ENCODE peak calls at places on chromosomes 5 and 9, in four cellular contexts. One of them, this sample, is unnamed.

GRCh38 chr9:2657427-2657826 is 35.8 kb downstream of the VLDLR start:
- DNase-seq in HT-29: no peak
- DNase-seq in activated T-helper 1 cell treated with anti-CD3 and anti-CD28 coated beads, Interleukin-2, amount 50 U/mL, for 16 hours: no peak
- DNase-seq in brain microvascular endothelial cell: no peak
- DNase-seq in this sample: peak

GRCh38 chr5:143636951-143637528 is 174.9 kb upstream of the HMHB1 start:
- DNase-seq in HT-29: no peak
- DNase-seq in activated T-helper 1 cell treated with anti-CD3 and anti-CD28 coated beads, Interleukin-2, amount 50 U/mL, for 16 hours: no peak
- DNase-seq in brain microvascular endothelial cell: peak
- DNase-seq in this sample: no peak

GRCh38 chr9:2385746-2386145 is 235.8 kb upstream of the VLDLR start:
- DNase-seq in HT-29: no peak
- DNase-seq in activated T-helper 1 cell treated with anti-CD3 and anti-CD28 coated beads, Interleukin-2, amount 50 U/mL, for 16 hours: no peak
- DNase-seq in brain microvascular endothelial cell: no peak
- DNase-seq in this sample: no peak

GRCh38 chr5:395156-395920 is 47.6 kb upstream of the EXOC3 start:
- DNase-seq in HT-29: peak
- DNase-seq in activated T-helper 1 cell treated with anti-CD3 and anti-CD28 coated beads, Interleukin-2, amount 50 U/mL, for 16 hours: no peak
- DNase-seq in brain microvascular endothelial cell: peak
- DNase-seq in this sample: no peak

GRCh38 chr5:180136661-180137381 is 65.3 kb upstream of the RNF130 start:
- DNase-seq in HT-29: no peak
- DNase-seq in activated T-helper 1 cell treated with anti-CD3 and anti-CD28 coated beads, Interleukin-2, amount 50 U/mL, for 16 hours: no peak
- DNase-seq in brain microvascular endothelial cell: no peak
- DNase-seq in this sample: no peak

GRCh38 chr5:92380069-92380770 is 997.1 kb upstream of the ARRDC3 start:
- DNase-seq in HT-29: no peak
- DNase-seq in activated T-helper 1 cell treated with anti-CD3 and anti-CD28 coated beads, Interleukin-2, amount 50 U/mL, for 16 hours: no peak
- DNase-seq in brain microvascular endothelial cell: no peak
- DNase-seq in this sample: no peak

GRCh38 chr5:139823757-139824355 is 28.2 kb downstream of the PSD2 start:
- DNase-seq in HT-29: no peak
- DNase-seq in activated T-helper 1 cell treated with anti-CD3 and anti-CD28 coated beads, Interleukin-2, amount 50 U/mL, for 16 hours: no peak
- DNase-seq in brain microvascular endothelial cell: no peak
- DNase-seq in this sample: no peak

GRCh38 chr9:118940477-118940876 is 428.8 kb downstream of the BRINP1 start:
- DNase-seq in HT-29: no peak
- DNase-seq in activated T-helper 1 cell treated with anti-CD3 and anti-CD28 coated beads, Interleukin-2, amount 50 U/mL, for 16 hours: no peak
- DNase-seq in brain microvascular endothelial cell: no peak
- DNase-seq in this sample: no peak

GRCh38 chr9:631596-631995 is 209.9 kb upstream of the DMRT1 start:
- DNase-seq in HT-29: no peak
- DNase-seq in activated T-helper 1 cell treated with anti-CD3 and anti-CD28 coated beads, Interleukin-2, amount 50 U/mL, for 16 hours: no peak
- DNase-seq in brain microvascular endothelial cell: no peak
- DNase-seq in this sample: peak

GRCh38 chr5:130923543-130924159 is 241.4 kb downstream of the HINT1 start:
- DNase-seq in HT-29: no peak
- DNase-seq in activated T-helper 1 cell treated with anti-CD3 and anti-CD28 coated beads, Interleukin-2, amount 50 U/mL, for 16 hours: no peak
- DNase-seq in brain microvascular endothelial cell: no peak
- DNase-seq in this sample: no peak

GRCh38 chr9:81456431-81456970 is 232.8 kb downstream of the TLE1 start:
- DNase-seq in HT-29: no peak
- DNase-seq in activated T-helper 1 cell treated with anti-CD3 and anti-CD28 coated beads, Interleukin-2, amount 50 U/mL, for 16 hours: no peak
- DNase-seq in brain microvascular endothelial cell: peak
- DNase-seq in this sample: no peak

GRCh38 chr5:94893404-94894145 is 275.1 kb downstream of the SLF1 start:
- DNase-seq in HT-29: no peak
- DNase-seq in activated T-helper 1 cell treated with anti-CD3 and anti-CD28 coated beads, Interleukin-2, amount 50 U/mL, for 16 hours: no peak
- DNase-seq in brain microvascular endothelial cell: no peak
- DNase-seq in this sample: peak

GRCh38 chr5:34998058-34998789 is 49.5 kb downstream of the AGXT2 start:
- DNase-seq in HT-29: no peak
- DNase-seq in activated T-helper 1 cell treated with anti-CD3 and anti-CD28 coated beads, Interleukin-2, amount 50 U/mL, for 16 hours: no peak
- DNase-seq in brain microvascular endothelial cell: no peak
- DNase-seq in this sample: no peak

GRCh38 chr9:91883503-91883902 is 66.5 kb downstream of the ROR2 start:
- DNase-seq in HT-29: no peak
- DNase-seq in activated T-helper 1 cell treated with anti-CD3 and anti-CD28 coated beads, Interleukin-2, amount 50 U/mL, for 16 hours: no peak
- DNase-seq in brain microvascular endothelial cell: no peak
- DNase-seq in this sample: no peak

GRCh38 chr5:144390133-144390532 is 219.5 kb downstream of the KCTD16 start:
- DNase-seq in HT-29: no peak
- DNase-seq in activated T-helper 1 cell treated with anti-CD3 and anti-CD28 coated beads, Interleukin-2, amount 50 U/mL, for 16 hours: no peak
- DNase-seq in brain microvascular endothelial cell: no peak
- DNase-seq in this sample: no peak

GRCh38 chr9:112705773-112706427 is 12.0 kb downstream of the INIP start:
- DNase-seq in HT-29: peak
- DNase-seq in activated T-helper 1 cell treated with anti-CD3 and anti-CD28 coated beads, Interleukin-2, amount 50 U/mL, for 16 hours: no peak
- DNase-seq in brain microvascular endothelial cell: peak
- DNase-seq in this sample: no peak

GRCh38 chr9:16312116-16312515 is 558.4 kb downstream of the BNC2 start:
- DNase-seq in HT-29: no peak
- DNase-seq in activated T-helper 1 cell treated with anti-CD3 and anti-CD28 coated beads, Interleukin-2, amount 50 U/mL, for 16 hours: no peak
- DNase-seq in brain microvascular endothelial cell: no peak
- DNase-seq in this sample: no peak

GRCh38 chr5:34656700-34657549 is 797 bp downstream of the RAI14 start:
- DNase-seq in HT-29: peak
- DNase-seq in activated T-helper 1 cell treated with anti-CD3 and anti-CD28 coated beads, Interleukin-2, amount 50 U/mL, for 16 hours: no peak
- DNase-seq in brain microvascular endothelial cell: no peak
- DNase-seq in this sample: peak

GRCh38 chr9:17349816-17350215 is 215.0 kb downstream of the CNTLN start:
- DNase-seq in HT-29: no peak
- DNase-seq in activated T-helper 1 cell treated with anti-CD3 and anti-CD28 coated beads, Interleukin-2, amount 50 U/mL, for 16 hours: no peak
- DNase-seq in brain microvascular endothelial cell: peak
- DNase-seq in this sample: no peak

GRCh38 chr5:32506251-32506661 is 61.7 kb upstream of the ZFR start:
- DNase-seq in HT-29: no peak
- DNase-seq in activated T-helper 1 cell treated with anti-CD3 and anti-CD28 coated beads, Interleukin-2, amount 50 U/mL, for 16 hours: no peak
- DNase-seq in brain microvascular endothelial cell: no peak
- DNase-seq in this sample: no peak

GRCh38 chr5:174396541-174396940 is 327.8 kb upstream of the MSX2 start:
- DNase-seq in HT-29: no peak
- DNase-seq in activated T-helper 1 cell treated with anti-CD3 and anti-CD28 coated beads, Interleukin-2, amount 50 U/mL, for 16 hours: no peak
- DNase-seq in brain microvascular endothelial cell: no peak
- DNase-seq in this sample: no peak

GRCh38 chr5:172587061-172587405 is 54.0 kb upstream of the NEURL1B start:
- DNase-seq in HT-29: no peak
- DNase-seq in activated T-helper 1 cell treated with anti-CD3 and anti-CD28 coated beads, Interleukin-2, amount 50 U/mL, for 16 hours: no peak
- DNase-seq in brain microvascular endothelial cell: no peak
- DNase-seq in this sample: no peak

GRCh38 chr5:35860686-35861085 is 4.0 kb downstream of the IL7R start:
- DNase-seq in HT-29: no peak
- DNase-seq in activated T-helper 1 cell treated with anti-CD3 and anti-CD28 coated beads, Interleukin-2, amount 50 U/mL, for 16 hours: no peak
- DNase-seq in brain microvascular endothelial cell: peak
- DNase-seq in this sample: no peak

GRCh38 chr5:142685418-142686209 is at the start of gene FGF1:
- DNase-seq in HT-29: no peak
- DNase-seq in activated T-helper 1 cell treated with anti-CD3 and anti-CD28 coated beads, Interleukin-2, amount 50 U/mL, for 16 hours: no peak
- DNase-seq in brain microvascular endothelial cell: peak
- DNase-seq in this sample: peak

GRCh38 chr5:110442856-110443255 is 283.6 kb downstream of the TMEM232 start:
- DNase-seq in HT-29: no peak
- DNase-seq in activated T-helper 1 cell treated with anti-CD3 and anti-CD28 coated beads, Interleukin-2, amount 50 U/mL, for 16 hours: no peak
- DNase-seq in brain microvascular endothelial cell: no peak
- DNase-seq in this sample: no peak

GRCh38 chr9:123438821-123439220 is 82.8 kb downstream of the CRB2 start:
- DNase-seq in HT-29: no peak
- DNase-seq in activated T-helper 1 cell treated with anti-CD3 and anti-CD28 coated beads, Interleukin-2, amount 50 U/mL, for 16 hours: no peak
- DNase-seq in brain microvascular endothelial cell: no peak
- DNase-seq in this sample: no peak

GRCh38 chr5:66242050-66242449 is 98.0 kb downstream of the SREK1 start:
- DNase-seq in HT-29: no peak
- DNase-seq in activated T-helper 1 cell treated with anti-CD3 and anti-CD28 coated beads, Interleukin-2, amount 50 U/mL, for 16 hours: no peak
- DNase-seq in brain microvascular endothelial cell: no peak
- DNase-seq in this sample: no peak

GRCh38 chr5:43332401-43332800 is 19.2 kb upstream of the HMGCS1 start:
- DNase-seq in HT-29: no peak
- DNase-seq in activated T-helper 1 cell treated with anti-CD3 and anti-CD28 coated beads, Interleukin-2, amount 50 U/mL, for 16 hours: no peak
- DNase-seq in brain microvascular endothelial cell: no peak
- DNase-seq in this sample: no peak

GRCh38 chr5:34576849-34577248 is 79.3 kb upstream of the RAI14 start:
- DNase-seq in HT-29: no peak
- DNase-seq in activated T-helper 1 cell treated with anti-CD3 and anti-CD28 coated beads, Interleukin-2, amount 50 U/mL, for 16 hours: no peak
- DNase-seq in brain microvascular endothelial cell: no peak
- DNase-seq in this sample: no peak

GRCh38 chr9:82223442-82223841 is 234.9 kb downstream of the SPATA31D1 start:
- DNase-seq in HT-29: no peak
- DNase-seq in activated T-helper 1 cell treated with anti-CD3 and anti-CD28 coated beads, Interleukin-2, amount 50 U/mL, for 16 hours: no peak
- DNase-seq in brain microvascular endothelial cell: peak
- DNase-seq in this sample: no peak

GRCh38 chr5:10328323-10328722 is 20.6 kb upstream of the CMBL start:
- DNase-seq in HT-29: no peak
- DNase-seq in activated T-helper 1 cell treated with anti-CD3 and anti-CD28 coated beads, Interleukin-2, amount 50 U/mL, for 16 hours: no peak
- DNase-seq in brain microvascular endothelial cell: no peak
- DNase-seq in this sample: no peak

GRCh38 chr5:132136906-132137305 is 63.3 kb downstream of the CSF2 start:
- DNase-seq in HT-29: no peak
- DNase-seq in activated T-helper 1 cell treated with anti-CD3 and anti-CD28 coated beads, Interleukin-2, amount 50 U/mL, for 16 hours: no peak
- DNase-seq in brain microvascular endothelial cell: peak
- DNase-seq in this sample: no peak

GRCh38 chr9:137445930-137446431 is 4.8 kb upstream of the ENTPD8 start:
- DNase-seq in HT-29: no peak
- DNase-seq in activated T-helper 1 cell treated with anti-CD3 and anti-CD28 coated beads, Interleukin-2, amount 50 U/mL, for 16 hours: no peak
- DNase-seq in brain microvascular endothelial cell: no peak
- DNase-seq in this sample: no peak

GRCh38 chr5:105506692-105507277 is 1944.2 kb upstream of the NUDT12 start:
- DNase-seq in HT-29: peak
- DNase-seq in activated T-helper 1 cell treated with anti-CD3 and anti-CD28 coated beads, Interleukin-2, amount 50 U/mL, for 16 hours: no peak
- DNase-seq in brain microvascular endothelial cell: peak
- DNase-seq in this sample: peak

GRCh38 chr9:107274096-107274495 is 9.0 kb upstream of the RAD23B start:
- DNase-seq in HT-29: peak
- DNase-seq in activated T-helper 1 cell treated with anti-CD3 and anti-CD28 coated beads, Interleukin-2, amount 50 U/mL, for 16 hours: no peak
- DNase-seq in brain microvascular endothelial cell: no peak
- DNase-seq in this sample: peak

GRCh38 chr9:37309136-37309535 is 113.4 kb upstream of the GRHPR start:
- DNase-seq in HT-29: no peak
- DNase-seq in activated T-helper 1 cell treated with anti-CD3 and anti-CD28 coated beads, Interleukin-2, amount 50 U/mL, for 16 hours: no peak
- DNase-seq in brain microvascular endothelial cell: no peak
- DNase-seq in this sample: no peak

GRCh38 chr5:129399069-129399468 is 61.0 kb upstream of the ADAMTS19 start:
- DNase-seq in HT-29: no peak
- DNase-seq in activated T-helper 1 cell treated with anti-CD3 and anti-CD28 coated beads, Interleukin-2, amount 50 U/mL, for 16 hours: no peak
- DNase-seq in brain microvascular endothelial cell: no peak
- DNase-seq in this sample: no peak